ENCODE peak calls at places on chromosomes 7 and 10, in nine cellular contexts. One of them, this sample, is unnamed.

GRCh38 chr7:518630-519428 is 817 bp downstream of the PDGFA start:
- DNase-seq in caudate nucleus: peak; percentile 69
- DNase-seq in iris pigment epithelial cell: peak; percentile 82
- DNase-seq in psoas muscle: peak; percentile 88
- DNase-seq in T follicular helper cell: no peak
- DNase-seq in activated naive CD8-positive, alpha-beta T cell treated with anti-CD3 and anti-CD28 coated beads for 36 hours: peak; percentile 48
- DNase-seq in substantia nigra: peak; percentile 84
- DNase-seq in neural progenitor cell: peak; percentile 78
- DNase-seq in amygdala: peak; percentile 70
- DNase-seq in this sample: peak; percentile 83

GRCh38 chr7:111312966-111313365 is 222.0 kb downstream of the LRRN3 start:
- DNase-seq in substantia nigra: no peak
- DNase-seq in psoas muscle: no peak
- DNase-seq in activated naive CD8-positive, alpha-beta T cell treated with anti-CD3 and anti-CD28 coated beads for 36 hours: no peak
- DNase-seq in iris pigment epithelial cell: peak; percentile 15
- DNase-seq in caudate nucleus: no peak
- DNase-seq in neural progenitor cell: peak; percentile 9
- DNase-seq in amygdala: no peak
- DNase-seq in T follicular helper cell: no peak
- DNase-seq in this sample: no peak

GRCh38 chr10:84452006-84452405 is 123.6 kb downstream of the CCSER2 start:
- DNase-seq in psoas muscle: no peak
- DNase-seq in T follicular helper cell: no peak
- DNase-seq in caudate nucleus: peak; percentile 24
- DNase-seq in neural progenitor cell: no peak
- DNase-seq in iris pigment epithelial cell: peak; percentile 37
- DNase-seq in amygdala: no peak
- DNase-seq in activated naive CD8-positive, alpha-beta T cell treated with anti-CD3 and anti-CD28 coated beads for 36 hours: no peak
- DNase-seq in substantia nigra: no peak
- DNase-seq in this sample: peak; percentile 70

GRCh38 chr7:14691597-14692203 is 210.9 kb downstream of the DGKB start:
- DNase-seq in psoas muscle: peak; percentile 64
- DNase-seq in T follicular helper cell: peak; percentile 22
- DNase-seq in iris pigment epithelial cell: peak; percentile 20
- DNase-seq in substantia nigra: peak; percentile 21
- DNase-seq in caudate nucleus: no peak
- DNase-seq in amygdala: peak; percentile 2
- DNase-seq in activated naive CD8-positive, alpha-beta T cell treated with anti-CD3 and anti-CD28 coated beads for 36 hours: peak; percentile 22
- DNase-seq in neural progenitor cell: peak; percentile 68
- DNase-seq in this sample: peak; percentile 57

GRCh38 chr10:78193189-78193588 is 159.5 kb downstream of the RPS24 start:
- DNase-seq in iris pigment epithelial cell: no peak
- DNase-seq in neural progenitor cell: no peak
- DNase-seq in caudate nucleus: no peak
- DNase-seq in T follicular helper cell: no peak
- DNase-seq in psoas muscle: no peak
- DNase-seq in activated naive CD8-positive, alpha-beta T cell treated with anti-CD3 and anti-CD28 coated beads for 36 hours: no peak
- DNase-seq in amygdala: no peak
- DNase-seq in substantia nigra: no peak
- DNase-seq in this sample: no peak

GRCh38 chr7:34039033-34039432 is 133.7 kb downstream of the BMPER start:
- DNase-seq in psoas muscle: no peak
- DNase-seq in caudate nucleus: no peak
- DNase-seq in activated naive CD8-positive, alpha-beta T cell treated with anti-CD3 and anti-CD28 coated beads for 36 hours: no peak
- DNase-seq in neural progenitor cell: no peak
- DNase-seq in T follicular helper cell: no peak
- DNase-seq in amygdala: no peak
- DNase-seq in substantia nigra: no peak
- DNase-seq in iris pigment epithelial cell: no peak
- DNase-seq in this sample: no peak

GRCh38 chr7:22728416-22729029 is 1.5 kb downstream of the IL6 start:
- DNase-seq in neural progenitor cell: peak; percentile 51
- DNase-seq in activated naive CD8-positive, alpha-beta T cell treated with anti-CD3 and anti-CD28 coated beads for 36 hours: no peak
- DNase-seq in amygdala: no peak
- DNase-seq in psoas muscle: no peak
- DNase-seq in iris pigment epithelial cell: no peak
- DNase-seq in caudate nucleus: no peak
- DNase-seq in T follicular helper cell: no peak
- DNase-seq in substantia nigra: no peak
- DNase-seq in this sample: peak; percentile 31

GRCh38 chr7:17062433-17063383 is 180.9 kb upstream of the AGR3 start:
- DNase-seq in T follicular helper cell: no peak
- DNase-seq in activated naive CD8-positive, alpha-beta T cell treated with anti-CD3 and anti-CD28 coated beads for 36 hours: no peak
- DNase-seq in neural progenitor cell: no peak
- DNase-seq in psoas muscle: no peak
- DNase-seq in amygdala: no peak
- DNase-seq in iris pigment epithelial cell: peak; percentile 28
- DNase-seq in substantia nigra: no peak
- DNase-seq in caudate nucleus: no peak
- DNase-seq in this sample: no peak

GRCh38 chr10:74637685-74638084 is 188.7 kb upstream of the KAT6B start:
- DNase-seq in neural progenitor cell: no peak
- DNase-seq in T follicular helper cell: no peak
- DNase-seq in caudate nucleus: no peak
- DNase-seq in psoas muscle: no peak
- DNase-seq in activated naive CD8-positive, alpha-beta T cell treated with anti-CD3 and anti-CD28 coated beads for 36 hours: no peak
- DNase-seq in amygdala: no peak
- DNase-seq in iris pigment epithelial cell: no peak
- DNase-seq in substantia nigra: no peak
- DNase-seq in this sample: no peak

GRCh38 chr7:129773328-129773731 is 161.8 kb downstream of the NRF1 start:
- DNase-seq in activated naive CD8-positive, alpha-beta T cell treated with anti-CD3 and anti-CD28 coated beads for 36 hours: no peak
- DNase-seq in neural progenitor cell: no peak
- DNase-seq in substantia nigra: no peak
- DNase-seq in amygdala: no peak
- DNase-seq in caudate nucleus: no peak
- DNase-seq in iris pigment epithelial cell: no peak
- DNase-seq in psoas muscle: no peak
- DNase-seq in T follicular helper cell: no peak
- DNase-seq in this sample: no peak

GRCh38 chr7:68313806-68314205 is 1284.5 kb upstream of the AUTS2 start:
- DNase-seq in psoas muscle: no peak
- DNase-seq in substantia nigra: no peak
- DNase-seq in neural progenitor cell: no peak
- DNase-seq in activated naive CD8-positive, alpha-beta T cell treated with anti-CD3 and anti-CD28 coated beads for 36 hours: no peak
- DNase-seq in iris pigment epithelial cell: no peak
- DNase-seq in amygdala: no peak
- DNase-seq in T follicular helper cell: no peak
- DNase-seq in caudate nucleus: no peak
- DNase-seq in this sample: no peak

GRCh38 chr10:21021843-21022594 is 124.9 kb upstream of the NEBL start:
- DNase-seq in iris pigment epithelial cell: no peak
- DNase-seq in substantia nigra: no peak
- DNase-seq in activated naive CD8-positive, alpha-beta T cell treated with anti-CD3 and anti-CD28 coated beads for 36 hours: no peak
- DNase-seq in caudate nucleus: no peak
- DNase-seq in neural progenitor cell: peak; percentile 37
- DNase-seq in T follicular helper cell: no peak
- DNase-seq in amygdala: no peak
- DNase-seq in psoas muscle: no peak
- DNase-seq in this sample: no peak

GRCh38 chr10:73968101-73968515 is 29.8 kb upstream of the VCL start:
- DNase-seq in amygdala: no peak
- DNase-seq in psoas muscle: no peak
- DNase-seq in substantia nigra: no peak
- DNase-seq in caudate nucleus: no peak
- DNase-seq in neural progenitor cell: no peak
- DNase-seq in iris pigment epithelial cell: no peak
- DNase-seq in activated naive CD8-positive, alpha-beta T cell treated with anti-CD3 and anti-CD28 coated beads for 36 hours: no peak
- DNase-seq in T follicular helper cell: no peak
- DNase-seq in this sample: no peak

GRCh38 chr7:50679218-50680007 is 103.3 kb downstream of the GRB10 start:
- DNase-seq in T follicular helper cell: no peak
- DNase-seq in amygdala: no peak
- DNase-seq in substantia nigra: no peak
- DNase-seq in psoas muscle: no peak
- DNase-seq in neural progenitor cell: peak; percentile 31
- DNase-seq in caudate nucleus: no peak
- DNase-seq in activated naive CD8-positive, alpha-beta T cell treated with anti-CD3 and anti-CD28 coated beads for 36 hours: no peak
- DNase-seq in iris pigment epithelial cell: peak; percentile 50
- DNase-seq in this sample: peak; percentile 78

GRCh38 chr7:134770676-134771075 is 8.8 kb upstream of the CALD1 start:
- DNase-seq in neural progenitor cell: no peak
- DNase-seq in caudate nucleus: no peak
- DNase-seq in substantia nigra: no peak
- DNase-seq in iris pigment epithelial cell: no peak
- DNase-seq in T follicular helper cell: no peak
- DNase-seq in amygdala: no peak
- DNase-seq in activated naive CD8-positive, alpha-beta T cell treated with anti-CD3 and anti-CD28 coated beads for 36 hours: no peak
- DNase-seq in psoas muscle: no peak
- DNase-seq in this sample: no peak

GRCh38 chr7:69502358-69502757 is 95.9 kb upstream of the AUTS2 start:
- DNase-seq in caudate nucleus: no peak
- DNase-seq in activated naive CD8-positive, alpha-beta T cell treated with anti-CD3 and anti-CD28 coated beads for 36 hours: no peak
- DNase-seq in iris pigment epithelial cell: no peak
- DNase-seq in amygdala: no peak
- DNase-seq in substantia nigra: no peak
- DNase-seq in psoas muscle: no peak
- DNase-seq in neural progenitor cell: no peak
- DNase-seq in T follicular helper cell: no peak
- DNase-seq in this sample: peak; percentile 1

GRCh38 chr7:107857541-107857912 is 33.5 kb upstream of the DLD start:
- DNase-seq in psoas muscle: no peak
- DNase-seq in iris pigment epithelial cell: peak; percentile 76
- DNase-seq in caudate nucleus: no peak
- DNase-seq in neural progenitor cell: no peak
- DNase-seq in activated naive CD8-positive, alpha-beta T cell treated with anti-CD3 and anti-CD28 coated beads for 36 hours: no peak
- DNase-seq in substantia nigra: no peak
- DNase-seq in T follicular helper cell: no peak
- DNase-seq in amygdala: no peak
- DNase-seq in this sample: no peak

GRCh38 chr7:36820527-36821170 is 96.4 kb upstream of the AOAH start:
- DNase-seq in iris pigment epithelial cell: peak; percentile 20
- DNase-seq in amygdala: no peak
- DNase-seq in psoas muscle: no peak
- DNase-seq in substantia nigra: no peak
- DNase-seq in activated naive CD8-positive, alpha-beta T cell treated with anti-CD3 and anti-CD28 coated beads for 36 hours: no peak
- DNase-seq in neural progenitor cell: no peak
- DNase-seq in T follicular helper cell: no peak
- DNase-seq in caudate nucleus: no peak
- DNase-seq in this sample: no peak

GRCh38 chr10:69348824-69349541 is 67.7 kb downstream of the TACR2 start:
- DNase-seq in amygdala: no peak
- DNase-seq in psoas muscle: peak; percentile 74
- DNase-seq in T follicular helper cell: no peak
- DNase-seq in activated naive CD8-positive, alpha-beta T cell treated with anti-CD3 and anti-CD28 coated beads for 36 hours: no peak
- DNase-seq in caudate nucleus: no peak
- DNase-seq in iris pigment epithelial cell: peak; percentile 75
- DNase-seq in substantia nigra: no peak
- DNase-seq in neural progenitor cell: no peak
- DNase-seq in this sample: no peak

GRCh38 chr10:57692255-57692980 is 575.3 kb downstream of the IPMK start:
- DNase-seq in amygdala: no peak
- DNase-seq in caudate nucleus: no peak
- DNase-seq in substantia nigra: no peak
- DNase-seq in T follicular helper cell: no peak
- DNase-seq in activated naive CD8-positive, alpha-beta T cell treated with anti-CD3 and anti-CD28 coated beads for 36 hours: no peak
- DNase-seq in neural progenitor cell: no peak
- DNase-seq in psoas muscle: no peak
- DNase-seq in iris pigment epithelial cell: peak; percentile 96
- DNase-seq in this sample: no peak

GRCh38 chr7:106571563-106571962 is 89.4 kb downstream of the CCDC71L start:
- DNase-seq in T follicular helper cell: no peak
- DNase-seq in iris pigment epithelial cell: no peak
- DNase-seq in psoas muscle: no peak
- DNase-seq in caudate nucleus: no peak
- DNase-seq in substantia nigra: no peak
- DNase-seq in activated naive CD8-positive, alpha-beta T cell treated with anti-CD3 and anti-CD28 coated beads for 36 hours: no peak
- DNase-seq in neural progenitor cell: no peak
- DNase-seq in amygdala: no peak
- DNase-seq in this sample: no peak

GRCh38 chr10:4280481-4281206 is 495.6 kb upstream of the KLF6 start:
- DNase-seq in amygdala: no peak
- DNase-seq in psoas muscle: no peak
- DNase-seq in iris pigment epithelial cell: peak; percentile 63
- DNase-seq in activated naive CD8-positive, alpha-beta T cell treated with anti-CD3 and anti-CD28 coated beads for 36 hours: no peak
- DNase-seq in caudate nucleus: no peak
- DNase-seq in T follicular helper cell: no peak
- DNase-seq in substantia nigra: no peak
- DNase-seq in neural progenitor cell: no peak
- DNase-seq in this sample: no peak

GRCh38 chr7:117825132-117825531 is 48.1 kb downstream of the CTTNBP2 start:
- DNase-seq in substantia nigra: no peak
- DNase-seq in iris pigment epithelial cell: peak; percentile 88
- DNase-seq in amygdala: no peak
- DNase-seq in neural progenitor cell: no peak
- DNase-seq in activated naive CD8-positive, alpha-beta T cell treated with anti-CD3 and anti-CD28 coated beads for 36 hours: no peak
- DNase-seq in caudate nucleus: no peak
- DNase-seq in psoas muscle: no peak
- DNase-seq in T follicular helper cell: no peak
- DNase-seq in this sample: no peak

GRCh38 chr7:150737265-150738055 is at the start of gene GIMAP5:
- DNase-seq in caudate nucleus: no peak
- DNase-seq in iris pigment epithelial cell: no peak
- DNase-seq in activated naive CD8-positive, alpha-beta T cell treated with anti-CD3 and anti-CD28 coated beads for 36 hours: peak; percentile 61
- DNase-seq in substantia nigra: peak; percentile 42
- DNase-seq in neural progenitor cell: no peak
- DNase-seq in psoas muscle: peak; percentile 53
- DNase-seq in amygdala: no peak
- DNase-seq in T follicular helper cell: peak; percentile 32
- DNase-seq in this sample: no peak

GRCh38 chr10:132748135-132748534 is 37.8 kb downstream of the NKX6-2 start:
- DNase-seq in neural progenitor cell: no peak
- DNase-seq in amygdala: no peak
- DNase-seq in iris pigment epithelial cell: no peak
- DNase-seq in T follicular helper cell: no peak
- DNase-seq in substantia nigra: no peak
- DNase-seq in psoas muscle: no peak
- DNase-seq in caudate nucleus: no peak
- DNase-seq in activated naive CD8-positive, alpha-beta T cell treated with anti-CD3 and anti-CD28 coated beads for 36 hours: no peak
- DNase-seq in this sample: no peak

GRCh38 chr10:107901076-107901475 is 736.6 kb upstream of the SORCS1 start:
- DNase-seq in iris pigment epithelial cell: no peak
- DNase-seq in caudate nucleus: no peak
- DNase-seq in T follicular helper cell: no peak
- DNase-seq in substantia nigra: no peak
- DNase-seq in amygdala: no peak
- DNase-seq in psoas muscle: no peak
- DNase-seq in activated naive CD8-positive, alpha-beta T cell treated with anti-CD3 and anti-CD28 coated beads for 36 hours: no peak
- DNase-seq in neural progenitor cell: no peak
- DNase-seq in this sample: no peak

GRCh38 chr10:28664369-28664740 is 13.0 kb upstream of the BAMBI start:
- DNase-seq in psoas muscle: no peak
- DNase-seq in activated naive CD8-positive, alpha-beta T cell treated with anti-CD3 and anti-CD28 coated beads for 36 hours: no peak
- DNase-seq in substantia nigra: no peak
- DNase-seq in caudate nucleus: no peak
- DNase-seq in neural progenitor cell: no peak
- DNase-seq in amygdala: no peak
- DNase-seq in T follicular helper cell: no peak
- DNase-seq in iris pigment epithelial cell: peak; percentile 87
- DNase-seq in this sample: no peak

GRCh38 chr7:130290745-130291144 is 2.2 kb upstream of the CPA4 start:
- DNase-seq in caudate nucleus: no peak
- DNase-seq in activated naive CD8-positive, alpha-beta T cell treated with anti-CD3 and anti-CD28 coated beads for 36 hours: no peak
- DNase-seq in psoas muscle: no peak
- DNase-seq in substantia nigra: no peak
- DNase-seq in amygdala: no peak
- DNase-seq in T follicular helper cell: no peak
- DNase-seq in neural progenitor cell: no peak
- DNase-seq in iris pigment epithelial cell: peak; percentile 84
- DNase-seq in this sample: no peak

GRCh38 chr10:125414998-125415397 is 254.6 kb upstream of the CTBP2 start:
- DNase-seq in psoas muscle: no peak
- DNase-seq in neural progenitor cell: no peak
- DNase-seq in amygdala: no peak
- DNase-seq in iris pigment epithelial cell: peak; percentile 60
- DNase-seq in T follicular helper cell: no peak
- DNase-seq in caudate nucleus: no peak
- DNase-seq in substantia nigra: no peak
- DNase-seq in activated naive CD8-positive, alpha-beta T cell treated with anti-CD3 and anti-CD28 coated beads for 36 hours: no peak
- DNase-seq in this sample: no peak

GRCh38 chr7:106216517-106217088 is 68.2 kb downstream of the NAMPT start:
- DNase-seq in neural progenitor cell: no peak
- DNase-seq in T follicular helper cell: no peak
- DNase-seq in caudate nucleus: no peak
- DNase-seq in psoas muscle: peak; percentile 57
- DNase-seq in iris pigment epithelial cell: peak; percentile 98
- DNase-seq in substantia nigra: no peak
- DNase-seq in amygdala: no peak
- DNase-seq in activated naive CD8-positive, alpha-beta T cell treated with anti-CD3 and anti-CD28 coated beads for 36 hours: no peak
- DNase-seq in this sample: no peak

GRCh38 chr7:111919690-111920179 is 286.5 kb downstream of the DOCK4 start:
- DNase-seq in psoas muscle: no peak
- DNase-seq in T follicular helper cell: no peak
- DNase-seq in neural progenitor cell: no peak
- DNase-seq in amygdala: no peak
- DNase-seq in substantia nigra: no peak
- DNase-seq in iris pigment epithelial cell: peak; percentile 64
- DNase-seq in caudate nucleus: no peak
- DNase-seq in activated naive CD8-positive, alpha-beta T cell treated with anti-CD3 and anti-CD28 coated beads for 36 hours: no peak
- DNase-seq in this sample: no peak

This sample was measured in midbrain.